ENCODE peak calls at places on chromosomes 7 and 10, in five cellular contexts. I is mesothelial cell of epicardium; R is stimulated activated CD8-positive, alpha-beta memory T cell treated with anti-CD3 and anti-CD28 coated beads, Interleukin-2, amount 100 ng/mL, for 48 hours; P is OCI-M1; U is AG04450. V is an unnamed sample.

GRCh38 chr10:106189254-106189653 is 975.3 kb downstream of the SORCS1 start:
- DNase-seq in P (peak), U (no peak), I (no peak), R (no peak), V (peak)

GRCh38 chr10:70354566-70355233 is 27.7 kb downstream of the LRRC20 start:
- DNase-seq in I (no peak), U (no peak), P (no peak), R (no peak), V (no peak)

GRCh38 chr7:23604296-23604640 is 7.1 kb downstream of the CCDC126 start:
- DNase-seq in U (no peak), I (no peak), R (no peak), P (no peak), V (no peak)

GRCh38 chr10:102832987-102833386 is 4.2 kb downstream of the CYP17A1 start:
- DNase-seq in R (no peak), U (no peak), I (no peak), P (no peak), V (no peak)

GRCh38 chr7:26105931-26106330 is 46.1 kb upstream of the NFE2L3 start:
- DNase-seq in P (no peak), I (no peak), R (no peak), U (no peak), V (no peak)

GRCh38 chr7:107446531-107446930 is 23.3 kb upstream of the GPR22 start:
- DNase-seq in P (no peak), I (no peak), R (no peak), U (no peak), V (no peak)

GRCh38 chr7:37429435-37429791 is 19.3 kb downstream of the ELMO1 start:
- DNase-seq in P (no peak), U (no peak), I (no peak), R (no peak), V (no peak)

GRCh38 chr10:79208251-79208983 is 138.9 kb upstream of the PPIF start:
- DNase-seq in P (no peak), R (no peak), U (no peak), I (no peak), V (no peak)

GRCh38 chr10:72637398-72637857 is 11.5 kb upstream of the MICU1 start:
- DNase-seq in R (peak), I (no peak), P (peak), U (no peak), V (peak)

GRCh38 chr10:29647483-29647882 is 12.7 kb upstream of the SVIL start:
- DNase-seq in U (no peak), P (no peak), R (no peak), I (no peak), V (no peak)

GRCh38 chr10:94320285-94320914 is 42.3 kb downstream of the NOC3L start:
- DNase-seq in R (peak), P (peak), I (peak), U (no peak), V (peak)

V was measured in erythroblast.